ENCODE peak calls at places on chromosome X, in four cellular contexts. A is lower lobe of right lung, F is fibroblast of mammary gland, T is HL-60. E is an unnamed sample.

GRCh38 chrX:16643160-16643559 is 6.8 kb upstream of the S100G start:
- DNase-seq in T (no peak), A (no peak), F (peak), E (no peak)

GRCh38 chrX:130714135-130714534 is 188.9 kb downstream of the ENOX2 start:
- DNase-seq in F (no peak), T (no peak), A (no peak), E (no peak)

GRCh38 chrX:31392541-31392940 is 320.7 kb upstream of the FTHL17 start:
- DNase-seq in A (no peak), F (no peak), T (no peak), E (no peak)

GRCh38 chrX:16587776-16588175 is 62.2 kb upstream of the S100G start:
- DNase-seq in F (peak), T (no peak), A (no peak), E (no peak)

GRCh38 chrX:41600266-41600665 is 88.5 kb upstream of the GPR34 start:
- DNase-seq in F (no peak), A (no peak), T (no peak), E (no peak)

GRCh38 chrX:3815896-3816664 is 102.6 kb upstream of the PRKX start:
- DNase-seq in T (peak), F (peak), A (peak), E (no peak)

GRCh38 chrX:70476934-70477733 is 32.5 kb downstream of the DLG3 start:
- DNase-seq in T (no peak), F (peak), A (no peak), E (no peak)

GRCh38 chrX:42739258-42739657 is 38.7 kb downstream of the PPP1R2C start:
- DNase-seq in F (peak), T (peak), A (no peak), E (no peak)

GRCh38 chrX:26649534-26649933 is 433.6 kb downstream of the MAGEB5 start:
- DNase-seq in F (peak), T (peak), A (no peak), E (peak)

GRCh38 chrX:13932416-13932815 is 97.3 kb downstream of the GEMIN8 start:
- DNase-seq in F (no peak), T (no peak), A (no peak), E (no peak)

GRCh38 chrX:119410854-119411253 is 11.7 kb downstream of the SLC25A43 start:
- DNase-seq in A (no peak), T (no peak), F (no peak), E (no peak)

GRCh38 chrX:42615161-42615563 is 162.8 kb downstream of the PPP1R2C start:
- DNase-seq in T (peak), F (peak), A (no peak), E (peak)

GRCh38 chrX:40097492-40098263 is at the start of gene BCOR:
- DNase-seq in F (no peak), A (peak), T (peak), E (no peak)

GRCh38 chrX:24148535-24149345 is 789 bp upstream of the ZFX start:
- DNase-seq in T (peak), A (peak), F (peak), E (no peak)

GRCh38 chrX:46488712-46489111 is 56.5 kb downstream of the ZNF674 start:
- DNase-seq in A (no peak), F (no peak), T (no peak), E (no peak)

GRCh38 chrX:56751071-56751470 is 22.0 kb downstream of the NBDY start:
- DNase-seq in A (no peak), F (no peak), T (no peak), E (no peak)

GRCh38 chrX:3520987-3521875 is 174.8 kb upstream of the MXRA5 start:
- DNase-seq in A (no peak), T (no peak), F (peak), E (no peak)

GRCh38 chrX:29229802-29230201 is 642.6 kb downstream of the IL1RAPL1 start:
- DNase-seq in T (no peak), A (no peak), F (peak), E (no peak)

GRCh38 chrX:21493226-21493850 is 119.1 kb downstream of the CNKSR2 start:
- DNase-seq in F (peak), A (no peak), T (no peak), E (no peak)

GRCh38 chrX:104309169-104309568 is 54.4 kb upstream of the ESX1 start:
- DNase-seq in F (no peak), A (no peak), T (no peak), E (no peak)
- TF ChIP-seq CTCF in F (peak), A (no peak), T (no peak), E (no peak)

GRCh38 chrX:133910539-133910938 is 74.9 kb downstream of the GPC3 start:
- DNase-seq in F (no peak), T (no peak), A (no peak), E (no peak)

GRCh38 chrX:133909888-133910287 is 75.5 kb downstream of the GPC3 start:
- DNase-seq in A (no peak), F (no peak), T (no peak), E (no peak)

GRCh38 chrX:133913658-133914388 is 71.6 kb downstream of the GPC3 start:
- DNase-seq in A (no peak), F (no peak), T (no peak), E (no peak)

GRCh38 chrX:133911816-133912495 is 73.4 kb downstream of the GPC3 start:
- DNase-seq in F (no peak), T (no peak), A (no peak), E (no peak)

DNA sequence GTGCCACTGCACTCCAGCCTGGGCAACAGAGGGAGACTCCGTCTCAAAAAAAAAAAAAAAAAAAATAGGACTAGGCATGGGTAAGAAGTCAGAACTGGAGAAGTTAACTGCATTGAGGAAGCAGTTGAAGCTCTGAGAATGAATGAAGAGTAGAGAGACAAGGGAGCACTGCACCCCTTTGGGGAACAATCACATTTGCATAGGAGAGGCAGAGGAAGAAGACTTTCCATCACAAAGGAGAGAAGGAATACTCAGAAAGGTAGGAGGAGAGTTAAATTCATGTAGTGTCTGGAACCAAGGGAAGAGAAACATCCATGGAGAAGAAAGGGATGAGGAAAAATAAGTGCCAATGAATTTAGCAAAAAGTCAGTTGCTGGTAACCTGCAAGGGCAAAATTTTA is 72.4 kb downstream of the GPC3 start:
- DNase-seq in F (no peak), A (no peak), T (no peak), E (no peak)
- TF ChIP-seq CTCF in F (no peak), A (no peak), T (no peak), E (no peak)

GRCh38 chrX:140697618-140698017 is 11.9 kb upstream of the LINC00632 start:
- DNase-seq in A (no peak), F (no peak), T (no peak), E (no peak)
- TF ChIP-seq CTCF in A (no peak), F (no peak), T (no peak), E (peak)

GRCh38 chrX:68823413-68824151 is 5.2 kb upstream of the EFNB1 start:
- DNase-seq in T (no peak), F (no peak), A (no peak), E (no peak)
- TF ChIP-seq CTCF in T (no peak), F (no peak), A (no peak), E (no peak)

DNA sequence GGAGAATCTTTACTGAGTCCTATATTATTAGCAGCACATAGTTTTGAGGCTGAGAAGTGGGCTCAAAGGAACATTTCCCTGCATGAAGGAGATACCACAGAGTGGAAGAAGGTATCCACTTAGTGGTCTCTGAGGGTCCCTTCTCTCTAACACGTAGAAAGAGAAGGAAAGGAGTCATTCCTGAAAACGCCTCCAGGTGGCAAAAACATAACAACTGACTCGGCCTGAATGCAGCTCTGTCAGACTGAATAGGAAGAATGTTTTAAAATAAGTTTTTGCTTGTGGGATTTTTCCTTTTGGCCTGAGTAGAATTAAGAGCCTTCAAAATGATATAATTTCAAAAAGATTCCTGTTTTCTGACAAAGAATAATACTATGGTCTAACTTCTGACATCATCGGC is 23.3 kb downstream of the RPGR start:
- DNase-seq in A (no peak), T (peak), F (peak), E (no peak)
- TF ChIP-seq CTCF in A (no peak), T (no peak), F (peak), E (no peak)

GRCh38 chrX:135697614-135698013 is 15.8 kb upstream of the CT45A1 start:
- DNase-seq in F (no peak), A (no peak), T (no peak), E (no peak)
- TF ChIP-seq CTCF in F (no peak), A (no peak), T (no peak), E (no peak)

E was measured in GM12864.